ENCODE peak calls at places on chromosome 22, in six cellular contexts. X is dorsolateral prefrontal cortex, E is psoas muscle, F is SK-N-SH, A is MM.1S, H is PC-9. R is an unnamed sample.

GRCh38 chr22:38202437-38203089 is 769 bp downstream of the MAFF start:
- DNase-seq in X (peak; percentile 77), E (peak; percentile 96), F (peak; percentile 76), A (peak; percentile 53), H (peak; percentile 64), R (peak; percentile 78)

GRCh38 chr22:36406139-36406538 is 18.4 kb upstream of the MYH9 start:
- DNase-seq in X (no peak), E (no peak), F (no peak), A (peak; percentile 24), H (peak; percentile 61), R (no peak)

GRCh38 chr22:33871935-33872334 is 48.3 kb downstream of the LARGE1 start:
- DNase-seq in X (peak; percentile 49), E (no peak), F (no peak), A (no peak), H (no peak), R (no peak)

GRCh38 chr22:49086181-49086580 is 741.5 kb downstream of the BRD1 start:
- DNase-seq in X (no peak), E (no peak), F (no peak), A (no peak), H (no peak), R (no peak)

GRCh38 chr22:48609279-48609865 is 1218.3 kb downstream of the BRD1 start:
- DNase-seq in X (no peak), E (no peak), F (no peak), A (no peak), H (no peak), R (no peak)

GRCh38 chr22:19325296-19325950 is 33.9 kb upstream of the CLTCL1 start:
- DNase-seq in X (no peak), E (no peak), F (no peak), A (no peak), H (no peak), R (no peak)

GRCh38 chr22:36741204-36741793 is 34.6 kb downstream of the IFT27 start:
- DNase-seq in X (no peak), E (no peak), F (peak; percentile 75), A (peak; percentile 10), H (no peak), R (no peak)

GRCh38 chr22:17773606-17774205 is 563 bp downstream of the BID start:
- DNase-seq in X (no peak), E (peak; percentile 71), F (peak; percentile 93), A (peak; percentile 87), H (peak; percentile 48), R (peak; percentile 60)

GRCh38 chr22:25700996-25701815 is 40.8 kb upstream of the MYO18B start:
- DNase-seq in X (peak; percentile 66), E (peak; percentile 65), F (peak; percentile 49), A (no peak), H (no peak), R (no peak)

GRCh38 chr22:40720538-40721256 is 41.4 kb downstream of the MCHR1 start:
- DNase-seq in X (no peak), E (peak; percentile 7), F (no peak), A (no peak), H (no peak), R (no peak)

GRCh38 chr22:22687638-22688500 is 43.5 kb downstream of the GGTLC2 start:
- DNase-seq in X (no peak), E (no peak), F (peak; percentile 60), A (peak; percentile 55), H (no peak), R (peak; percentile 15)

GRCh38 chr22:38315801-38316339 is 1.4 kb downstream of the CSNK1E start:
- DNase-seq in X (no peak), E (no peak), F (no peak), A (peak; percentile 31), H (no peak), R (peak; percentile 31)

GRCh38 chr22:45960477-45961386 is 16.2 kb downstream of the WNT7B start:
- DNase-seq in X (no peak), E (no peak), F (no peak), A (no peak), H (peak; percentile 40), R (no peak)

GRCh38 chr22:30324008-30324730 is 2.6 kb downstream of the TBC1D10A start:
- DNase-seq in X (no peak), E (peak; percentile 39), F (no peak), A (no peak), H (no peak), R (peak; percentile 50)
- H3K4me3 ChIP-seq in X (peak overlapping the region; percentile 93), E (peak overlapping the region; percentile 88), F (no peak overlapping the region), A (no peak overlapping the region), H (peak overlapping the region; percentile 97), R (no peak overlapping the region)

GRCh38 chr22:42608481-42609361 is 6.0 kb downstream of the POLDIP3 start:
- DNase-seq in X (peak; percentile 83), E (no peak), F (no peak), A (no peak), H (peak; percentile 48), R (no peak)
- H3K4me3 ChIP-seq in X (peak overlapping the region; percentile 35), E (no peak overlapping the region), F (no peak overlapping the region), A (no peak overlapping the region), H (no peak overlapping the region), R (no peak overlapping the region)

GRCh38 chr22:50561401-50562074 is 1.2 kb downstream of the SYCE3 start:
- DNase-seq in X (no peak), E (peak; percentile 49), F (no peak), A (no peak), H (no peak), R (no peak)

GRCh38 chr22:50563410-50564160 is 866 bp upstream of the SYCE3 start:
- DNase-seq in X (no peak), E (peak; percentile 42), F (peak; percentile 37), A (no peak), H (no peak), R (no peak)

GRCh38 chr22:50564289-50564688 is 1.6 kb upstream of the SYCE3 start:
- DNase-seq in X (no peak), E (peak; percentile 36), F (no peak), A (no peak), H (no peak), R (no peak)

GRCh38 chr22:50560034-50560433 is 2.7 kb downstream of the SYCE3 start:
- DNase-seq in X (no peak), E (no peak), F (no peak), A (no peak), H (no peak), R (no peak)

DNA sequence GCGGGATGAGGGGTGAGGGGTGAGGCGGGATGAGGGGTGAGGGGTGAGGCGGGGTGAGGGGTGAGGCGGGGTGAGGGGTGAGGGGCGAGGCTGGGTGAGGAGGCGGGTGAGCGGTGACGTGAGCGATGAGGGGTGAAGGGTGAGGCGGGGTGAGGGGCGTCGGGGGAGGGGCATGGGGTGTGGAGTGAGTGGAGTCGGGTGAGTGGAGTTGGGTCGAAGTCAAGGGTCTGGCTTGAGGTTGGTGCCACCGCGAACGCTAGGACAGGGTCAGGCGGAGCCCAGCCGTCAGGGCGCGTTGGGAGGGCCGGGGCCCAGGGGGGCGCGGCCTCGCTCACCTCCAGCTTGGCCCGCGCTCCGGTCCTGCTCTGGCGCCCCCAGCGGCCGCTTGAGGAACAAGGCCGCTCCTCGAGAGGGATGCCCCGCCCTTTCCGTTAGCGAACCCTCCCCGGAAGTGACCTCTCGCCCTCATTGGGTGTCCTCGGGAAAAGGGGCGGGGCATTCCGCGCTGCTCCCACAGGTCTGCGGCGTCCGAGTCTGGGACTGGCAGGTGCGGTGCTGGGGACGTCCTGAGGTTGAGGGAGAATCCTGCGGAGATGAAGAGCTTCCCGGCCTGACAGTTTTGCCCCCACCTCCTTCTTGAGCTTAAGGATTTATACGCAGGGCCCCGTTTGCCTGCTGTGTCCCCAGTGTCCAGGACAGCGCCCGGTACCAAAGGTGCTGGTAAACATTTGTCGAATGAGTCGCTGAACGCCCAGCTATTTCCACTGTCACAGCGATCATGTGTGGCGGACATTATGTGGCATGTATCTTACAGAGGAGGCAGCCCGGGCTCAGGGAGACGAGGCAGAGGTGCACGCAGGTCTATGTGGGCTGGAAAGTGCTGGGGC is at the start of gene SYCE3:
- DNase-seq in X (peak; percentile 98), E (peak; percentile 99), F (peak; percentile 97), A (peak; percentile 96), H (peak; percentile 93), R (peak; percentile 95)
- H3K4me3 ChIP-seq in X (peak within 1 kb of the TSS; percentile 78), E (peak within 1 kb of the TSS; percentile 72), F (peak within 1 kb of the TSS; percentile 62), A (peak within 1 kb of the TSS; percentile 75), H (peak within 1 kb of the TSS; percentile 70), R (peak within 1 kb of the TSS; percentile 78)

GRCh38 chr22:44181912-44182590 is 1.3 kb downstream of the PARVG start:
- DNase-seq in X (no peak), E (peak; percentile 34), F (no peak), A (no peak), H (no peak), R (no peak)

GRCh38 chr22:44181033-44181911 is 547 bp downstream of the PARVG start:
- DNase-seq in X (no peak), E (peak; percentile 64), F (no peak), A (peak; percentile 27), H (no peak), R (peak; percentile 55)

GRCh38 chr22:44179989-44180705 is 578 bp upstream of the PARVG start:
- DNase-seq in X (no peak), E (peak; percentile 43), F (no peak), A (no peak), H (no peak), R (no peak)

GRCh38 chr22:44179196-44179988 is 1.3 kb upstream of the PARVG start:
- DNase-seq in X (no peak), E (no peak), F (no peak), A (no peak), H (no peak), R (no peak)

GRCh38 chr22:44180706-44181032 is at the start of gene PARVG:
- DNase-seq in X (no peak), E (no peak), F (no peak), A (peak; percentile 66), H (no peak), R (peak; percentile 71)
- H3K4me3 ChIP-seq in X (peak within 1 kb of the TSS; percentile 33), E (peak within 1 kb of the TSS; percentile 36), F (no peak within 1 kb of the TSS), A (peak within 1 kb of the TSS; percentile 60), H (no peak within 1 kb of the TSS), R (peak within 1 kb of the TSS; percentile 96)